ENCODE peak calls at places on chromosomes 1 and 21, in eight cellular contexts. E, K, V, R, U, Z, A and N are unnamed samples.

GRCh38 chr1:147213271-147213670 is 11.9 kb downstream of the FMO5 start:
- DNase-seq in E (no peak), K (no peak), Z (no peak), V (no peak), R (no peak), U (no peak), A (no peak), N (no peak)

GRCh38 chr1:180956028-180956640 is 43.4 kb downstream of the KIAA1614 start:
- DNase-seq in Z (no peak), R (no peak), K (no peak), E (no peak), U (no peak), V (peak; percentile 97), A (no peak), N (no peak)

GRCh38 chr1:42046772-42047552 is 106.2 kb upstream of the GUCA2B start:
- DNase-seq in E (no peak), V (no peak), Z (peak; percentile 16), K (no peak), U (no peak), R (no peak), A (no peak), N (no peak)

GRCh38 chr1:153643100-153643499 is 9.2 kb downstream of the CHTOP start:
- DNase-seq in A (no peak), K (no peak), R (no peak), Z (no peak), E (no peak), V (no peak), U (no peak), N (no peak)

GRCh38 chr1:228014235-228014930 is 7.6 kb downstream of the WNT3A start:
- DNase-seq in V (no peak), U (no peak), A (peak; percentile 54), Z (peak; percentile 17), R (no peak), K (no peak), E (peak; percentile 77), N (no peak)

GRCh38 chr21:46092811-46093667 is 4.9 kb upstream of the COL6A2 start:
- DNase-seq in A (no peak), E (no peak), Z (peak; percentile 12), K (no peak), R (no peak), V (no peak), U (no peak), N (peak; percentile 39)

GRCh38 chr1:173301507-173301906 is 94.4 kb upstream of the TNFSF4 start:
- DNase-seq in U (no peak), E (peak; percentile 4), Z (no peak), K (no peak), A (no peak), V (no peak), R (no peak), N (no peak)

GRCh38 chr1:10195570-10195969 is 14.8 kb upstream of the KIF1B start:
- DNase-seq in K (no peak), A (no peak), E (peak; percentile 70), Z (peak; percentile 40), U (no peak), R (no peak), V (no peak), N (no peak)

GRCh38 chr1:201739492-201740085 is 89.4 kb upstream of the IPO9 start:
- DNase-seq in Z (peak; percentile 86), A (peak; percentile 70), E (peak; percentile 75), U (peak; percentile 49), K (peak; percentile 11), R (peak; percentile 81), V (peak; percentile 79), N (no peak)